ENCODE peak calls at places on chromosomes 2 and 18, in five cellular contexts. L is lower lobe of right lung; I is CD8-positive, alpha-beta T cell; V is HAP-1; D is astrocyte. R is an unnamed sample. For H3K9me3, the result is how much of the 10 kb centered on the place peaks cover.

GRCh38 chr2:167670588-167670987 is 576.8 kb downstream of the STK39 start:
- DNase-seq in L (no peak), I (no peak), V (no peak), D (no peak), R (no peak)

GRCh38 chr2:60581461-60582282 is 28.2 kb upstream of the BCL11A start:
- DNase-seq in L (peak), I (peak), V (peak), D (peak), R (peak)

GRCh38 chr18:32346667-32347066 is 124.0 kb downstream of the GAREM1 start:
- DNase-seq in L (no peak), I (no peak), V (no peak), D (no peak), R (no peak)

GRCh38 chr2:73109796-73110540 is 2.8 kb downstream of the RAB11FIP5 start:
- DNase-seq in L (no peak), I (no peak), V (no peak), D (no peak), R (no peak)

GRCh38 chr2:174485763-174486613 is 841 bp downstream of the GPR155 start:
- DNase-seq in L (no peak), I (peak), V (peak), D (peak), R (peak)

GRCh38 chr2:237300755-237301154 is 113.2 kb downstream of the COL6A3 start:
- DNase-seq in L (no peak), I (no peak), V (no peak), D (no peak), R (no peak)

GRCh38 chr18:12256946-12257345 is 2.8 kb downstream of the CIDEA start:
- DNase-seq in L (no peak), I (no peak), V (no peak), D (no peak), R (no peak)

GRCh38 chr2:218810251-218810650 is 21.4 kb downstream of the PRKAG3 start:
- DNase-seq in L (no peak), I (no peak), V (no peak), D (no peak), R (no peak)

GRCh38 chr2:97932975-97933662 is 62.6 kb downstream of the TMEM131 start:
- DNase-seq in L (no peak), I (no peak), V (no peak), D (no peak), R (no peak)

GRCh38 chr2:213995400-213996105 is 415.3 kb upstream of the VWC2L start:
- DNase-seq in L (no peak), I (no peak), V (no peak), D (peak), R (no peak)

GRCh38 chr18:32549248-32549842 is 78.7 kb upstream of the GAREM1 start:
- DNase-seq in L (peak), I (peak), V (peak), D (peak), R (peak)

GRCh38 chr2:69827796-69828540 is 1.5 kb upstream of the GMCL1 start:
- DNase-seq in L (no peak), I (no peak), V (no peak), D (peak), R (no peak)

GRCh38 chr2:715847-716573 is 38.8 kb upstream of the TMEM18 start:
- DNase-seq in L (no peak), I (no peak), V (no peak), D (no peak), R (no peak)

GRCh38 chr2:235658371-235659174 is 164.7 kb downstream of the AGAP1 start:
- DNase-seq in L (peak), I (no peak), V (peak), D (no peak), R (peak)

GRCh38 chr2:158120102-158120501 is 18.4 kb downstream of the UPP2 start:
- DNase-seq in L (no peak), I (no peak), V (no peak), D (no peak), R (no peak)

GRCh38 chr18:6341303-6341702 is 73.4 kb downstream of the L3MBTL4 start:
- DNase-seq in L (no peak), I (no peak), V (no peak), D (no peak), R (no peak)

GRCh38 chr18:6341709-6342108 is 73.0 kb downstream of the L3MBTL4 start:
- DNase-seq in L (no peak), I (no peak), V (no peak), D (no peak), R (no peak)

GRCh38 chr18:6342990-6343389 is 71.7 kb downstream of the L3MBTL4 start:
- DNase-seq in L (no peak), I (no peak), V (no peak), D (no peak), R (no peak)
- H3K9me3 ChIP-seq in L (under half), I (under half), V (under half), D (under half), R (under half)

GRCh38 chr18:35306588-35307250 is 16.7 kb upstream of the ZSCAN30 start:
- DNase-seq in L (no peak), I (no peak), V (no peak), D (no peak), R (no peak)
- H3K9me3 ChIP-seq in L (half or more), I (half or more), V (under half), D (half or more), R (under half)

DNA sequence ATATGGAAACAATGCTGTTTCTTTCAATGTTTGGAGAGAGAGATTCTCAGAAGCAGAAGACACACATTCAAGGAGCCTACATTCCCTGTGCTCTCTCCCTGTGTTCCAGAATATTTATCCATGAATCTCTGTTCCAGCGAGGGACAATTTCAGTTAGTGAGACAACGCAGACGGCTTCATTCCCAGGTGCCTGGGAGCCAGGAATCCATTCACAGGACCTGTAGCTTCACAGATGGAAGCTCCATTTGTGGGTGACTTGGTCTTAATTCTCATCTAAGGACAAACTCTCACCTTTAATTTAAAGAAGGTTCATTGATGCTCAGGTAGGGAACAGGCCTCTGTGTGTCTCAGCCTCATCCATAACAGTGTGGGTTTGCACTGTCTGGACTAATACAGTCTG is 1156.6 kb downstream of the RPIA start:
- DNase-seq in L (no peak), I (no peak), V (no peak), D (no peak), R (no peak)
- H3K9me3 ChIP-seq in L (under half), I (under half), V (under half), D (under half), R (half or more)

GRCh38 chr2:5286370-5286769 is 405.8 kb upstream of the SOX11 start:
- DNase-seq in L (no peak), I (no peak), V (no peak), D (no peak), R (no peak)
- H3K9me3 ChIP-seq in L (under half), I (under half), V (under half), D (under half), R (under half)

GRCh38 chr18:78519394-78520062 is 460.1 kb upstream of the SALL3 start:
- DNase-seq in L (no peak), I (no peak), V (no peak), D (no peak), R (peak)

GRCh38 chr18:78521136-78521535 is 458.5 kb upstream of the SALL3 start:
- DNase-seq in L (no peak), I (no peak), V (no peak), D (no peak), R (no peak)

GRCh38 chr18:78517973-78518372 is 461.6 kb upstream of the SALL3 start:
- DNase-seq in L (no peak), I (no peak), V (no peak), D (no peak), R (no peak)

GRCh38 chr18:78517328-78517727 is 462.3 kb upstream of the SALL3 start:
- DNase-seq in L (no peak), I (no peak), V (no peak), D (no peak), R (no peak)

GRCh38 chr18:78518805-78519204 is 460.8 kb upstream of the SALL3 start:
- DNase-seq in L (no peak), I (no peak), V (no peak), D (no peak), R (peak)
- H3K9me3 ChIP-seq in L (under half), I (under half), V (under half), D (under half), R (under half)

GRCh38 chr2:12863937-12864336 is 147.2 kb downstream of the TRIB2 start:
- DNase-seq in L (no peak), I (no peak), V (no peak), D (no peak), R (no peak)
- H3K9me3 ChIP-seq in L (under half), I (under half), V (under half), D (under half), R (under half)

GRCh38 chr18:14961991-14962390 is 214.0 kb downstream of the ANKRD30B start:
- DNase-seq in L (no peak), I (no peak), V (no peak), D (no peak), R (no peak)

GRCh38 chr18:14962626-14963025 is 214.7 kb downstream of the ANKRD30B start:
- DNase-seq in L (no peak), I (no peak), V (no peak), D (no peak), R (no peak)

GRCh38 chr18:14963246-14963645 is 215.3 kb downstream of the ANKRD30B start:
- DNase-seq in L (no peak), I (no peak), V (no peak), D (no peak), R (no peak)

GRCh38 chr18:14965553-14965952 is 217.6 kb downstream of the ANKRD30B start:
- DNase-seq in L (no peak), I (no peak), V (no peak), D (no peak), R (no peak)

GRCh38 chr18:14964002-14964401 is 216.0 kb downstream of the ANKRD30B start:
- DNase-seq in L (no peak), I (no peak), V (no peak), D (no peak), R (no peak)
- H3K9me3 ChIP-seq in L (under half), I (under half), V (under half), D (under half), R (half or more)

GRCh38 chr18:5806860-5807259 is 88.5 kb downstream of the TMEM200C start:
- DNase-seq in L (no peak), I (no peak), V (no peak), D (no peak), R (no peak)
- H3K9me3 ChIP-seq in L (under half), I (under half), V (under half), D (under half), R (under half)

R was measured in H9.